ENCODE peak calls at places on chromosomes 12 and 14, in four cellular contexts. Y is fibroblast of the aortic adventitia, P is vagina, H is ovary. Z is an unnamed sample.

GRCh38 chr12:69898236-69898635 is 73.2 kb downstream of the MYRFL start:
- DNase-seq in Y (peak; percentile 33), P (no peak), H (no peak), Z (no peak)

GRCh38 chr12:132955094-132955932 is 793 bp downstream of the ZNF605 start:
- DNase-seq in Y (peak; percentile 74), P (no peak), H (peak; percentile 32), Z (peak; percentile 79)

GRCh38 chr12:125193798-125194562 is 128.7 kb downstream of the AACS start:
- DNase-seq in Y (peak; percentile 48), P (no peak), H (no peak), Z (peak; percentile 16)

GRCh38 chr12:93274937-93275336 is 102.8 kb upstream of the NUDT4 start:
- DNase-seq in Y (no peak), P (no peak), H (no peak), Z (no peak)

GRCh38 chr12:41532072-41532471 is 344.0 kb downstream of the PDZRN4 start:
- DNase-seq in Y (no peak), P (no peak), H (no peak), Z (no peak)

GRCh38 chr12:122130150-122130549 is 43.9 kb downstream of the IL31 start:
- DNase-seq in Y (peak; percentile 31), P (no peak), H (no peak), Z (no peak)

GRCh38 chr14:104925941-104926609 is 1.4 kb downstream of the PLD4 start:
- DNase-seq in Y (no peak), P (peak; percentile 92), H (no peak), Z (peak; percentile 12)

GRCh38 chr14:83816755-83817154 is 1713.2 kb upstream of the FLRT2 start:
- DNase-seq in Y (no peak), P (no peak), H (no peak), Z (peak; percentile 32)

GRCh38 chr12:1234073-1234472 is 243.1 kb downstream of the ERC1 start:
- DNase-seq in Y (peak; percentile 23), P (no peak), H (no peak), Z (peak; percentile 6)

GRCh38 chr12:119686776-119687175 is 18.8 kb downstream of the PRKAB1 start:
- DNase-seq in Y (no peak), P (no peak), H (no peak), Z (no peak)

GRCh38 chr14:73773441-73774243 is 59.5 kb upstream of the PNMA1 start:
- DNase-seq in Y (no peak), P (no peak), H (no peak), Z (no peak)

GRCh38 chr12:104792570-104792969 is 165.5 kb downstream of the SLC41A2 start:
- DNase-seq in Y (peak; percentile 97), P (no peak), H (no peak), Z (peak; percentile 86)

GRCh38 chr14:50003213-50004021 is 110.5 kb downstream of the ARF6 start:
- DNase-seq in Y (peak; percentile 51), P (no peak), H (peak; percentile 70), Z (peak; percentile 67)

GRCh38 chr12:9649532-9649940 is 20.0 kb upstream of the CLEC2D start:
- DNase-seq in Y (no peak), P (no peak), H (no peak), Z (no peak)

GRCh38 chr12:42162940-42163339 is 18.3 kb upstream of the GXYLT1 start:
- DNase-seq in Y (peak; percentile 55), P (no peak), H (no peak), Z (peak; percentile 58)

GRCh38 chr14:89507926-89508460 is 91.0 kb upstream of the FOXN3 start:
- DNase-seq in Y (peak; percentile 54), P (no peak), H (no peak), Z (no peak)

GRCh38 chr12:45351921-45352670 is 136.2 kb downstream of the ANO6 start:
- DNase-seq in Y (no peak), P (no peak), H (peak; percentile 61), Z (no peak)

GRCh38 chr12:7130791-7131501 is 775 bp downstream of the CLSTN3 start:
- DNase-seq in Y (peak; percentile 44), P (no peak), H (peak; percentile 71), Z (peak; percentile 35)

GRCh38 chr12:12684375-12685106 is 11.4 kb downstream of the GPR19 start:
- DNase-seq in Y (peak; percentile 58), P (no peak), H (no peak), Z (peak; percentile 57)

GRCh38 chr12:49777800-49778748 is 36.7 kb downstream of the TMBIM6 start:
- DNase-seq in Y (peak; percentile 34), P (no peak), H (no peak), Z (peak; percentile 35)

GRCh38 chr14:39426605-39427004 is 5.6 kb downstream of the FBXO33 start:
- DNase-seq in Y (peak; percentile 76), P (no peak), H (no peak), Z (peak; percentile 71)

GRCh38 chr12:87836190-87836589 is 193.0 kb downstream of the C12orf50 start:
- DNase-seq in Y (no peak), P (no peak), H (no peak), Z (no peak)

GRCh38 chr14:99508896-99509629 is 27.9 kb downstream of the CCNK start:
- DNase-seq in Y (no peak), P (peak; percentile 64), H (no peak), Z (no peak)

GRCh38 chr12:129676411-129676810 is 227.4 kb downstream of the TMEM132D start:
- DNase-seq in Y (no peak), P (no peak), H (no peak), Z (no peak)

GRCh38 chr14:104244221-104245011 is 106.0 kb downstream of the KIF26A start:
- DNase-seq in Y (no peak), P (no peak), H (no peak), Z (no peak)

GRCh38 chr14:100025111-100025510 is 40.1 kb upstream of the EVL start:
- DNase-seq in Y (peak; percentile 36), P (no peak), H (no peak), Z (peak; percentile 58)

GRCh38 chr12:131104464-131105350 is 151.0 kb downstream of the ADGRD1 start:
- DNase-seq in Y (peak; percentile 56), P (no peak), H (peak; percentile 85), Z (peak; percentile 59)

GRCh38 chr14:81565441-81566290 is 32.0 kb upstream of the SEL1L start:
- DNase-seq in Y (peak; percentile 25), P (no peak), H (no peak), Z (peak; percentile 32)

GRCh38 chr12:70070494-70071007 is 172.7 kb upstream of the CNOT2 start:
- DNase-seq in Y (no peak), P (no peak), H (no peak), Z (no peak)

GRCh38 chr12:123892180-123892559 is 80.5 kb downstream of the CCDC92 start:
- DNase-seq in Y (no peak), P (no peak), H (no peak), Z (no peak)

GRCh38 chr14:100317897-100318808 is 5.0 kb upstream of the SLC25A47 start:
- DNase-seq in Y (peak; percentile 60), P (no peak), H (peak; percentile 69), Z (peak; percentile 60)

GRCh38 chr12:46209914-46210834 is 58.7 kb downstream of the SLC38A1 start:
- DNase-seq in Y (peak; percentile 49), P (no peak), H (no peak), Z (peak; percentile 74)

GRCh38 chr12:6124411-6125151 is at the start of gene VWF:
- DNase-seq in Y (no peak), P (no peak), H (no peak), Z (no peak)

GRCh38 chr12:76083761-76084276 is 666 bp downstream of the NAP1L1 start:
- DNase-seq in Y (peak; percentile 58), P (no peak), H (peak; percentile 75), Z (peak; percentile 80)

GRCh38 chr12:76080729-76081415 is 3.6 kb downstream of the NAP1L1 start:
- DNase-seq in Y (no peak), P (no peak), H (no peak), Z (no peak)

GRCh38 chr12:76083246-76083735 is 1.2 kb downstream of the NAP1L1 start:
- DNase-seq in Y (no peak), P (no peak), H (no peak), Z (no peak)

GRCh38 chr12:76080017-76080728 is 4.3 kb downstream of the NAP1L1 start:
- DNase-seq in Y (no peak), P (no peak), H (no peak), Z (no peak)

DNA sequence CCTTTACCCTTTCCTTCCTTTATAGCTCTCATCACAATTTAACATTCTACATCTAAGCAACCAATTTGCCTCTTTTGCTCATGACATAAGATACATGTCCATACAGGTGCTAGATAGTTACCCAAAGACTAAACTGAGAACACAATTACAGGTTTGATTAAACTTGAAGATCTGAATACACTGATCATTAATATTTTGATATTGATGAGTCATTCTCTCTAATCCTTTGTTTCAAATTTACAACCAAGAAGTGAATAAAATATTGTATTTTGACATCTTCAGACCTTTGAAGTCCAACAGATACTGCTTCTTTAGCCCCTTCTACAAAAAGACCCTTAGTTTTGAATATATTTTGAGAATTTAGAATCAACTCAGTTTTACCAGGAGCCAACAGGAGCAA is 2.6 kb downstream of the NAP1L1 start:
- DNase-seq in Y (no peak), P (no peak), H (no peak), Z (no peak)
- TF ChIP-seq CTCF in Y (no peak), P (no peak), H (no peak), Z (no peak)

DNA sequence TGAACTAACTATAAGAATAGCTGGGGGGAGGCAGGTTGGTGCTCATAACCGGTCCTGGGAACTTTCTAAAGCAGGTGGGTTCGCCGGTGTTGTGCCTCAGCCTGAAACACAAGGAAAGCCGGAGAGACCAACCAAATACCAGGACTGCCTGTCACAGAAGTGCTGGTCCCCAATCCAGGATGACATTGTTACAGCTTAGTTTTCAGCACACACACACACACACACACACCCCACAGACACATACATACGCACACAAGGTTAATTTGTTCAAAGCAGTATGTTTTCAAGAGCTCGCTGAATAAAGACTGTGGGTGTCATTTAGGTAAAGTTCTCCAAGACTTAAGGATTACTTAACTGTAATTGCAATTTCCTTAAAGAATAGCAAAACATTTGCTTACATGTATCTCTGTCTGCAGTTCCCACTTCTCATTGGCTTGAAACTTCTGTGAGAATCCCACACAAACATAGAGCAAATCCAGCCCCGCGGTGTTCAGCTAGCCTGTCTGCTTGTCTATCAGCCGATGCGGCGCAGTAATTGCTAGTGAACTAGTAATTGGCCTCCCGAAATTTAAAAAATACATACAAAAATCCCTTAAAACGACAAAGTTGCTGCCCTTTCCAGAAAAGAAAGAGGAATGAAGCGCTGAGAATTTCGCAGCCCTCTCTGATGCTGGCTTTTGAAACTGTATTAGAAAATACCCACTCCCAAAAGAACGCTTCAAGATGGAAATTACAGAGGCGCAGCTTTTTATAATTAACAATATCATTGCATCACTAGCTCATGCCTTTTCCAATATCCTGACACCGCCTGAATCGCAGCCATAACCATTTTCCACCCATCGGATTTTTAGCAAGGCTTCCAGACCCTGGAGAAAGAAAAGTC is 940 bp downstream of the FBLN5 start:
- DNase-seq in Y (peak; percentile 56), P (no peak), H (no peak), Z (peak; percentile 53)
- H3K4me3 ChIP-seq in Y (peak overlapping the region; percentile 84), P (peak overlapping the region; percentile 73), H (peak overlapping the region; percentile 73), Z (peak overlapping the region; percentile 71)

DNA sequence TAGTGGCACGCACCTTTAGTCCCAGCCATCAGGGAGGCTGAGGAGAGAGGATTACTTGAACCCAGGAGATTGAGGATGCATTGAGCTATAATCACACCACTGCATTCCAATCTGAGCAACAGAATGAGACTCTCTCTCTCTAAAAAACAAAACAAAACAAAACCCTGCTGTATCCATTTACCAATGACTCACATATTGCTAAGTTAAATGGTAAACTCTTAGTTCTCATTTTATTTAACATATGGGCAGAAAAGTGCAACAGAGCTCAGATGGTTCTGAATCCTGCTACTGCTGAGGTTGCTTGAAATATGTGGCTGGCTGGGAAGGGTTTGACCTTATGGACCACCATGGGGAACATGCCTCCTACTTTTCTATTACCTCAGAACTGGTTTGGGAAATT is 33.7 kb upstream of the CCNT1 start:
- DNase-seq in Y (no peak), P (no peak), H (no peak), Z (no peak)
- TF ChIP-seq CTCF in Y (no peak), P (no peak), H (no peak), Z (no peak)

GRCh38 chr12:99154264-99154982 is 493.1 kb upstream of the GARIN6 start:
- DNase-seq in Y (no peak), P (no peak), H (no peak), Z (no peak)
- H3K4me3 ChIP-seq in Y (no peak overlapping the region), P (peak overlapping the region; percentile 17), H (no peak overlapping the region), Z (no peak overlapping the region)

Z was measured in cardiac fibroblast.